ENCODE peak calls at places on chromosome 2, in eight cellular contexts. K, N, M, I, T, R, L and Q are unnamed samples.

GRCh38 chr2:172704072-172704936 is 31.3 kb upstream of the RAPGEF4 start:
- DNase-seq in K (no peak), N (peak), M (no peak), I (no peak), T (no peak), R (no peak), L (peak), Q (no peak)

GRCh38 chr2:220572385-220572784 is 945.0 kb downstream of the SLC4A3 start:
- DNase-seq in K (no peak), N (no peak), M (no peak), I (no peak), T (peak), R (no peak), L (no peak), Q (no peak)

GRCh38 chr2:124838426-124838825 is 813.3 kb downstream of the CNTNAP5 start:
- DNase-seq in K (no peak), N (no peak), M (no peak), I (no peak), T (no peak), R (no peak), L (no peak), Q (no peak)

GRCh38 chr2:25845843-25846505 is 32.3 kb downstream of the ASXL2 start:
- DNase-seq in K (no peak), N (peak), M (no peak), I (no peak), T (no peak), R (no peak), L (no peak), Q (no peak)

GRCh38 chr2:220043155-220043992 is 415.9 kb downstream of the SLC4A3 start:
- DNase-seq in K (no peak), N (no peak), M (no peak), I (no peak), T (no peak), R (no peak), L (no peak), Q (no peak)

GRCh38 chr2:205885492-205886099 is 200.4 kb downstream of the INO80D start:
- DNase-seq in K (peak), N (peak), M (peak), I (peak), T (peak), R (peak), L (peak), Q (peak)

GRCh38 chr2:220075835-220076234 is 448.4 kb downstream of the SLC4A3 start:
- DNase-seq in K (no peak), N (no peak), M (no peak), I (no peak), T (no peak), R (no peak), L (no peak), Q (no peak)

GRCh38 chr2:102603904-102604303 is 15.4 kb upstream of the SLC9A2 start:
- DNase-seq in K (no peak), N (peak), M (no peak), I (no peak), T (no peak), R (no peak), L (no peak), Q (no peak)

GRCh38 chr2:233912799-233913423 is 4.3 kb upstream of the TRPM8 start:
- DNase-seq in K (no peak), N (peak), M (no peak), I (no peak), T (peak), R (no peak), L (peak), Q (no peak)

GRCh38 chr2:175929850-175930249 is 72.2 kb downstream of the LNPK start:
- DNase-seq in K (no peak), N (no peak), M (no peak), I (no peak), T (peak), R (no peak), L (no peak), Q (no peak)

GRCh38 chr2:170022692-170023091 is 155.3 kb upstream of the MYO3B start:
- DNase-seq in K (no peak), N (no peak), M (no peak), I (no peak), T (peak), R (no peak), L (no peak), Q (no peak)

GRCh38 chr2:237600205-237600846 is 9.8 kb upstream of the RAB17 start:
- DNase-seq in K (peak), N (no peak), M (peak), I (no peak), T (peak), R (no peak), L (no peak), Q (no peak)

GRCh38 chr2:183248866-183249567 is 124.8 kb downstream of the NUP35 start:
- DNase-seq in K (no peak), N (peak), M (no peak), I (no peak), T (peak), R (no peak), L (peak), Q (no peak)

GRCh38 chr2:167333245-167333644 is 445.0 kb downstream of the XIRP2 start:
- DNase-seq in K (no peak), N (no peak), M (no peak), I (no peak), T (no peak), R (no peak), L (no peak), Q (no peak)

GRCh38 chr2:185372188-185372587 is 366.4 kb upstream of the FSIP2 start:
- DNase-seq in K (no peak), N (no peak), M (no peak), I (no peak), T (no peak), R (no peak), L (no peak), Q (no peak)

GRCh38 chr2:205680067-205680466 is 2.2 kb upstream of the NRP2 start:
- DNase-seq in K (no peak), N (peak), M (peak), I (no peak), T (peak), R (peak), L (peak), Q (no peak)

GRCh38 chr2:77977486-77978063 is 455.4 kb upstream of the LRRTM4 start:
- DNase-seq in K (no peak), N (no peak), M (no peak), I (no peak), T (no peak), R (no peak), L (peak), Q (no peak)

GRCh38 chr2:108950736-108951135 is 38.3 kb downstream of the EDAR start:
- DNase-seq in K (no peak), N (no peak), M (no peak), I (no peak), T (no peak), R (no peak), L (no peak), Q (no peak)

GRCh38 chr2:104768694-104769093 is 85.2 kb upstream of the POU3F3 start:
- DNase-seq in K (no peak), N (no peak), M (no peak), I (no peak), T (no peak), R (no peak), L (no peak), Q (no peak)

GRCh38 chr2:189047469-189047868 is 73.3 kb downstream of the COL3A1 start:
- DNase-seq in K (no peak), N (no peak), M (no peak), I (no peak), T (no peak), R (no peak), L (no peak), Q (no peak)

GRCh38 chr2:53827398-53828175 is 32.2 kb downstream of the GPR75 start:
- DNase-seq in K (no peak), N (no peak), M (no peak), I (no peak), T (no peak), R (no peak), L (no peak), Q (no peak)

GRCh38 chr2:7986431-7986830 is 695.4 kb upstream of the ID2 start:
- DNase-seq in K (no peak), N (no peak), M (no peak), I (no peak), T (no peak), R (no peak), L (no peak), Q (no peak)

GRCh38 chr2:68465081-68465916 is 1.8 kb downstream of the FBXO48 start:
- DNase-seq in K (no peak), N (peak), M (no peak), I (no peak), T (peak), R (no peak), L (no peak), Q (no peak)

GRCh38 chr2:81324046-81324445 is 1019.5 kb upstream of the LRRTM1 start:
- DNase-seq in K (no peak), N (peak), M (no peak), I (no peak), T (no peak), R (no peak), L (no peak), Q (no peak)

GRCh38 chr2:72254831-72255447 is 107.3 kb upstream of the CYP26B1 start:
- DNase-seq in K (no peak), N (no peak), M (no peak), I (no peak), T (no peak), R (no peak), L (no peak), Q (no peak)

GRCh38 chr2:142742301-142743214 is 134.9 kb upstream of the KYNU start:
- DNase-seq in K (no peak), N (peak), M (no peak), I (no peak), T (peak), R (no peak), L (no peak), Q (no peak)

GRCh38 chr2:60337142-60337497 is 216.3 kb downstream of the BCL11A start:
- DNase-seq in K (no peak), N (peak), M (no peak), I (no peak), T (no peak), R (peak), L (peak), Q (no peak)

GRCh38 chr2:224586127-224586702 is 1.1 kb upstream of the CUL3 start:
- DNase-seq in K (no peak), N (peak), M (no peak), I (no peak), T (no peak), R (no peak), L (no peak), Q (no peak)

GRCh38 chr2:233996436-233996835 is 54.1 kb upstream of the SPP2 start:
- DNase-seq in K (no peak), N (no peak), M (no peak), I (no peak), T (peak), R (no peak), L (no peak), Q (no peak)

GRCh38 chr2:45554764-45555163 is 56.3 kb downstream of the SRBD1 start:
- DNase-seq in K (no peak), N (no peak), M (no peak), I (no peak), T (peak), R (no peak), L (peak), Q (no peak)

GRCh38 chr2:197827618-197828017 is 23.2 kb downstream of the PLCL1 start:
- DNase-seq in K (no peak), N (no peak), M (no peak), I (no peak), T (no peak), R (no peak), L (no peak), Q (no peak)

GRCh38 chr2:112073875-112074274 is 18.8 kb downstream of the TMEM87B start:
- DNase-seq in K (no peak), N (no peak), M (no peak), I (no peak), T (no peak), R (no peak), L (no peak), Q (no peak)

GRCh38 chr2:7012141-7012809 is 95.1 kb downstream of the RNF144A start:
- DNase-seq in K (no peak), N (no peak), M (no peak), I (no peak), T (peak), R (no peak), L (no peak), Q (no peak)

DNA sequence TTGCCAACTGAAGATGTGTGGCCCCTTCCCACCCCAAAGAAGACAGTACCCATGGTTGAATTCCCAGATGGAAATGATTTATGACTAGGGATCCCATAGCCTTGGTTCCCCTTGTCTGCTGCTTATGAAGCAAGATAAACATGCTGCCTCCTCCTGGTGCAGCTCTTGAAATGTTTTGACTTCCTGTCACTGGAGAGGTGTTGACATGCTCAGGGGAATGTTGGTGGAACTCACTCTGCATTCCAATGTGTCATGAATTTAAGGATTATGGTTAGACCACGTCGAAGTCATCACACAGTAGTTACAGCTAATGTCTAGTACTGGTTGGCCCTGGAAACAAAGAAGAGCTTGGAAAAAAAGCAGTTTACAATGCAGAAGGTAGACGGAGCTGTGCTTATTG is 69.0 kb upstream of the FAM110C start:
- DNase-seq in K (no peak), N (no peak), M (no peak), I (no peak), T (no peak), R (no peak), L (no peak), Q (no peak)
- TF ChIP-seq CTCF in K (no peak), N (no peak), M (no peak), I (no peak), T (no peak), R (no peak), L (no peak), Q (no peak)

GRCh38 chr2:66013456-66013855 is 421.5 kb upstream of the MEIS1 start:
- DNase-seq in K (no peak), N (peak), M (no peak), I (no peak), T (no peak), R (no peak), L (peak), Q (no peak)
- TF ChIP-seq CTCF in K (no peak), N (peak), M (no peak), I (peak), T (no peak), R (no peak), L (no peak), Q (no peak)

GRCh38 chr2:30509716-30510115 is 62.7 kb downstream of the LCLAT1 start:
- DNase-seq in K (no peak), N (no peak), M (no peak), I (no peak), T (no peak), R (no peak), L (no peak), Q (no peak)
- TF ChIP-seq CTCF in K (no peak), N (no peak), M (no peak), I (no peak), T (no peak), R (no peak), L (no peak), Q (no peak)

DNA sequence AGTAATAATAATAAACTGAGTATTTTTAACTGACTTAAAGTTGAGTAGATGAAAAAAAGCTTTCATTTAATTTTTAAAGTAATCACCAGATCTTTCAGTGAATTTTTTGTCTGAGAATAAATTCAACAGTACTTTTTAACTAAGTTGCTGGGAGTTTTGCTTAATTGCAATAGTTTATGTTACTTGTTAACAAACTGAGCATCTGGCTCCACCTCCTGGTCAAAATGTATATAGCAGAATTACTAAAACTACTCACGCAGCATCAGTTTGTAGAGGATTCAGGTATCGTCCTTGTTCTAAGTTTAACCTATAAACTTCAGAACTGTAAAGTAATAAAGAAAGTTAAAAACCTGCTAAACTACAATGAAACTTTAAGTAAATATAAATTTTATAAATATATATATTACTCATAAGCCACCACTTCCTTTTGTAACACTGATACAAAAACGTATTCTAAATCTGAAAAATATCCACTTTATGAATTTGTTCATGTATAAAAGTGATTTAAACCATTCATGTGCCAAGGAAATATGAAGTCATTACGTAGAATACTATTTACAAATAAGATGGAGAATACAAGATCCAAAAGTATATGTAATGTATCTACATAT is 21.3 kb downstream of the NOL10 start:
- DNase-seq in K (no peak), N (peak), M (peak), I (no peak), T (peak), R (no peak), L (peak), Q (no peak)
- TF ChIP-seq CTCF in K (peak), N (peak), M (peak), I (peak), T (peak), R (peak), L (peak), Q (peak)

GRCh38 chr2:95381212-95382127 is 21.0 kb upstream of the FAHD2A start:
- DNase-seq in K (no peak), N (no peak), M (no peak), I (no peak), T (no peak), R (no peak), L (no peak), Q (no peak)

GRCh38 chr2:95380731-95381130 is 21.8 kb upstream of the FAHD2A start:
- DNase-seq in K (no peak), N (no peak), M (no peak), I (no peak), T (no peak), R (no peak), L (no peak), Q (no peak)

GRCh38 chr2:95380280-95380679 is 22.2 kb upstream of the FAHD2A start:
- DNase-seq in K (no peak), N (no peak), M (no peak), I (no peak), T (no peak), R (no peak), L (no peak), Q (no peak)

GRCh38 chr2:95377724-95378123 is 24.8 kb upstream of the FAHD2A start:
- DNase-seq in K (no peak), N (no peak), M (no peak), I (no peak), T (no peak), R (no peak), L (no peak), Q (no peak)

DNA sequence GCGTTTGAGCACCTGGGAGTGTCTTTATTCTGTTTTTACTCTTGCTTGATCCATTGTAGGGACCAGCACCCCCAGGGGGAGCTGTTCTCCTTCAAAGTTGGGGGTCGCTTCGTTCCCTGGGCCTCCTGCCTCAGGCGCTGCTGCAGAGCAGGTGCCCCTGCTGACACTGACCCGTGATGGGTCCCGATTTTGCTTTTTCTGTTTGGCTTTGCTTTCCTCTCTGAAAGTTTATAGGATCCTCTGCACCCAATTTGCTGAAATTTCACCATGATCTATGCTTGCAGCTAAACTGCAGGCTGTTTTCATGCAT is 22.9 kb upstream of the FAHD2A start:
- DNase-seq in K (no peak), N (no peak), M (no peak), I (no peak), T (no peak), R (no peak), L (peak), Q (no peak)
- TF ChIP-seq CTCF in K (no peak), N (peak), M (no peak), I (no peak), T (peak), R (no peak), L (peak), Q (no peak)